ENCODE peak calls at places on chromosomes 2 and 18, in seven cellular contexts. One of them, this sample, is unnamed.

GRCh38 chr2:7744827-7745226 is 827.6 kb downstream of the RNF144A start:
- DNase-seq in activated T-cell treated with anti-CD3 and anti-CD28 coated beads for 24 hours: peak; percentile 23
- DNase-seq in NCI-H2029 treated with DMSO at 0.1 percent for 48 hours: peak; percentile 46
- DNase-seq in neural crest cell: no peak
- DNase-seq in stimulated activated CD4-positive, alpha-beta T cell treated with anti-CD3 and anti-CD28 coated beads, Interleukin-4, amount 100 ng/mL, for 48 hours: no peak
- DNase-seq in HepG2: no peak
- DNase-seq in neuronal stem cell: no peak
- DNase-seq in this sample: no peak

GRCh38 chr18:47987456-47987735 is 56.9 kb upstream of the SMAD2 start:
- DNase-seq in activated T-cell treated with anti-CD3 and anti-CD28 coated beads for 24 hours: no peak
- DNase-seq in NCI-H2029 treated with DMSO at 0.1 percent for 48 hours: no peak
- DNase-seq in neural crest cell: no peak
- DNase-seq in stimulated activated CD4-positive, alpha-beta T cell treated with anti-CD3 and anti-CD28 coated beads, Interleukin-4, amount 100 ng/mL, for 48 hours: no peak
- DNase-seq in HepG2: no peak
- DNase-seq in neuronal stem cell: no peak
- DNase-seq in this sample: no peak

GRCh38 chr2:10283106-10284062 is 19.3 kb upstream of the HPCAL1 start:
- DNase-seq in activated T-cell treated with anti-CD3 and anti-CD28 coated beads for 24 hours: no peak
- DNase-seq in NCI-H2029 treated with DMSO at 0.1 percent for 48 hours: no peak
- DNase-seq in neural crest cell: no peak
- DNase-seq in stimulated activated CD4-positive, alpha-beta T cell treated with anti-CD3 and anti-CD28 coated beads, Interleukin-4, amount 100 ng/mL, for 48 hours: no peak
- DNase-seq in HepG2: peak; percentile 45
- DNase-seq in neuronal stem cell: peak; percentile 38
- DNase-seq in this sample: no peak

GRCh38 chr2:29376541-29376940 is 261.3 kb downstream of the CLIP4 start:
- DNase-seq in activated T-cell treated with anti-CD3 and anti-CD28 coated beads for 24 hours: no peak
- DNase-seq in NCI-H2029 treated with DMSO at 0.1 percent for 48 hours: no peak
- DNase-seq in neural crest cell: no peak
- DNase-seq in stimulated activated CD4-positive, alpha-beta T cell treated with anti-CD3 and anti-CD28 coated beads, Interleukin-4, amount 100 ng/mL, for 48 hours: no peak
- DNase-seq in HepG2: no peak
- DNase-seq in neuronal stem cell: no peak
- DNase-seq in this sample: no peak

GRCh38 chr2:72129676-72130340 is 17.9 kb downstream of the CYP26B1 start:
- DNase-seq in activated T-cell treated with anti-CD3 and anti-CD28 coated beads for 24 hours: no peak
- DNase-seq in NCI-H2029 treated with DMSO at 0.1 percent for 48 hours: no peak
- DNase-seq in neural crest cell: no peak
- DNase-seq in stimulated activated CD4-positive, alpha-beta T cell treated with anti-CD3 and anti-CD28 coated beads, Interleukin-4, amount 100 ng/mL, for 48 hours: no peak
- DNase-seq in HepG2: no peak
- DNase-seq in neuronal stem cell: no peak
- DNase-seq in this sample: no peak

GRCh38 chr2:147311058-147311429 is 533.8 kb upstream of the ACVR2A start:
- DNase-seq in activated T-cell treated with anti-CD3 and anti-CD28 coated beads for 24 hours: no peak
- DNase-seq in NCI-H2029 treated with DMSO at 0.1 percent for 48 hours: no peak
- DNase-seq in neural crest cell: no peak
- DNase-seq in stimulated activated CD4-positive, alpha-beta T cell treated with anti-CD3 and anti-CD28 coated beads, Interleukin-4, amount 100 ng/mL, for 48 hours: no peak
- DNase-seq in HepG2: no peak
- DNase-seq in neuronal stem cell: no peak
- DNase-seq in this sample: no peak

GRCh38 chr2:67663776-67664175 is 266.6 kb downstream of the ETAA1 start:
- DNase-seq in activated T-cell treated with anti-CD3 and anti-CD28 coated beads for 24 hours: no peak
- DNase-seq in NCI-H2029 treated with DMSO at 0.1 percent for 48 hours: no peak
- DNase-seq in neural crest cell: no peak
- DNase-seq in stimulated activated CD4-positive, alpha-beta T cell treated with anti-CD3 and anti-CD28 coated beads, Interleukin-4, amount 100 ng/mL, for 48 hours: no peak
- DNase-seq in HepG2: no peak
- DNase-seq in neuronal stem cell: no peak
- DNase-seq in this sample: no peak

GRCh38 chr18:76487782-76488181 is 7.3 kb downstream of the ZNF516 start:
- DNase-seq in activated T-cell treated with anti-CD3 and anti-CD28 coated beads for 24 hours: no peak
- DNase-seq in NCI-H2029 treated with DMSO at 0.1 percent for 48 hours: no peak
- DNase-seq in neural crest cell: no peak
- DNase-seq in stimulated activated CD4-positive, alpha-beta T cell treated with anti-CD3 and anti-CD28 coated beads, Interleukin-4, amount 100 ng/mL, for 48 hours: no peak
- DNase-seq in HepG2: no peak
- DNase-seq in neuronal stem cell: no peak
- DNase-seq in this sample: no peak

GRCh38 chr2:45699032-45699658 is 47.7 kb downstream of the PRKCE start:
- DNase-seq in activated T-cell treated with anti-CD3 and anti-CD28 coated beads for 24 hours: no peak
- DNase-seq in NCI-H2029 treated with DMSO at 0.1 percent for 48 hours: no peak
- DNase-seq in neural crest cell: no peak
- DNase-seq in stimulated activated CD4-positive, alpha-beta T cell treated with anti-CD3 and anti-CD28 coated beads, Interleukin-4, amount 100 ng/mL, for 48 hours: no peak
- DNase-seq in HepG2: no peak
- DNase-seq in neuronal stem cell: no peak
- DNase-seq in this sample: no peak

GRCh38 chr2:26584191-26584590 is 57.0 kb downstream of the CIB4 start:
- DNase-seq in activated T-cell treated with anti-CD3 and anti-CD28 coated beads for 24 hours: no peak
- DNase-seq in NCI-H2029 treated with DMSO at 0.1 percent for 48 hours: no peak
- DNase-seq in neural crest cell: no peak
- DNase-seq in stimulated activated CD4-positive, alpha-beta T cell treated with anti-CD3 and anti-CD28 coated beads, Interleukin-4, amount 100 ng/mL, for 48 hours: no peak
- DNase-seq in HepG2: no peak
- DNase-seq in neuronal stem cell: no peak
- DNase-seq in this sample: no peak

GRCh38 chr2:240811346-240812300 is 8.4 kb downstream of the KIF1A start:
- DNase-seq in activated T-cell treated with anti-CD3 and anti-CD28 coated beads for 24 hours: no peak
- DNase-seq in NCI-H2029 treated with DMSO at 0.1 percent for 48 hours: no peak
- DNase-seq in neural crest cell: no peak
- DNase-seq in stimulated activated CD4-positive, alpha-beta T cell treated with anti-CD3 and anti-CD28 coated beads, Interleukin-4, amount 100 ng/mL, for 48 hours: no peak
- DNase-seq in HepG2: no peak
- DNase-seq in neuronal stem cell: no peak
- DNase-seq in this sample: no peak

GRCh38 chr18:50857694-50858093 is 21.2 kb upstream of the ME2 start:
- DNase-seq in activated T-cell treated with anti-CD3 and anti-CD28 coated beads for 24 hours: no peak
- DNase-seq in NCI-H2029 treated with DMSO at 0.1 percent for 48 hours: no peak
- DNase-seq in neural crest cell: no peak
- DNase-seq in stimulated activated CD4-positive, alpha-beta T cell treated with anti-CD3 and anti-CD28 coated beads, Interleukin-4, amount 100 ng/mL, for 48 hours: no peak
- DNase-seq in HepG2: no peak
- DNase-seq in neuronal stem cell: no peak
- DNase-seq in this sample: no peak

GRCh38 chr18:46243095-46243494 is 138.9 kb downstream of the HAUS1 start:
- DNase-seq in activated T-cell treated with anti-CD3 and anti-CD28 coated beads for 24 hours: no peak
- DNase-seq in NCI-H2029 treated with DMSO at 0.1 percent for 48 hours: no peak
- DNase-seq in neural crest cell: no peak
- DNase-seq in stimulated activated CD4-positive, alpha-beta T cell treated with anti-CD3 and anti-CD28 coated beads, Interleukin-4, amount 100 ng/mL, for 48 hours: no peak
- DNase-seq in HepG2: no peak
- DNase-seq in neuronal stem cell: no peak
- DNase-seq in this sample: no peak

This sample was measured in Jurkat, Clone E6-1.